ENCODE peak calls at places on chromosome 17, in six cellular contexts. D, S, N, A, X and I are unnamed samples. For H3K36me3, the result is how much of the 10 kb centered on the place peaks cover.

GRCh38 chr17:31858647-31859486 is at the start of gene COPRS:
- DNase-seq in D (peak), S (peak), N (peak), A (peak), X (peak), I (peak)

GRCh38 chr17:64183815-64184397 is 54.0 kb upstream of the ERN1 start:
- DNase-seq in D (peak), S (no peak), N (no peak), A (no peak), X (no peak), I (no peak)

GRCh38 chr17:7579001-7579838 is at the start of gene CD68:
- DNase-seq in D (peak), S (peak), N (no peak), A (peak), X (no peak), I (peak)

GRCh38 chr17:27460196-27460725 is 4.0 kb downstream of the KSR1 start:
- DNase-seq in D (no peak), S (no peak), N (no peak), A (no peak), X (no peak), I (no peak)

GRCh38 chr17:44354582-44355309 is 8.9 kb downstream of the FAM171A2 start:
- DNase-seq in D (peak), S (peak), N (peak), A (no peak), X (no peak), I (no peak)

GRCh38 chr17:67415291-67415690 is 38.2 kb downstream of the PITPNC1 start:
- DNase-seq in D (no peak), S (no peak), N (no peak), A (no peak), X (peak), I (no peak)

GRCh38 chr17:55577687-55578086 is 66.4 kb upstream of the SMIM36 start:
- DNase-seq in D (no peak), S (peak), N (no peak), A (no peak), X (no peak), I (no peak)

GRCh38 chr17:43703630-43704029 is 41.9 kb upstream of the MEOX1 start:
- DNase-seq in D (no peak), S (no peak), N (no peak), A (no peak), X (no peak), I (no peak)

GRCh38 chr17:31254654-31255053 is 42.4 kb downstream of the OMG start:
- DNase-seq in D (no peak), S (no peak), N (no peak), A (no peak), X (no peak), I (no peak)

GRCh38 chr17:2688351-2689342 is 22.9 kb downstream of the CLUH start:
- DNase-seq in D (no peak), S (peak), N (no peak), A (no peak), X (no peak), I (no peak)

GRCh38 chr17:82863941-82864720 is 24.3 kb upstream of the ZNF750 start:
- DNase-seq in D (peak), S (no peak), N (no peak), A (peak), X (no peak), I (peak)

GRCh38 chr17:41009301-41009760 is 403 bp upstream of the KRTAP3-1 start:
- DNase-seq in D (no peak), S (no peak), N (peak), A (no peak), X (no peak), I (no peak)

GRCh38 chr17:43517615-43518386 is 28.3 kb downstream of the ETV4 start:
- DNase-seq in D (peak), S (no peak), N (no peak), A (no peak), X (no peak), I (peak)

GRCh38 chr17:49715221-49715620 is 7.5 kb upstream of the SLC35B1 start:
- DNase-seq in D (no peak), S (no peak), N (no peak), A (no peak), X (no peak), I (no peak)

GRCh38 chr17:46986401-46986800 is 7.3 kb upstream of the RPRML start:
- DNase-seq in D (no peak), S (no peak), N (no peak), A (no peak), X (no peak), I (no peak)

GRCh38 chr17:72162569-72162968 is 41.7 kb downstream of the SOX9 start:
- DNase-seq in D (no peak), S (no peak), N (no peak), A (no peak), X (no peak), I (no peak)

GRCh38 chr17:42866631-42867575 is 15.9 kb downstream of the AOC3 start:
- DNase-seq in D (no peak), S (no peak), N (no peak), A (no peak), X (no peak), I (no peak)

GRCh38 chr17:71632328-71632727 is 488.5 kb upstream of the SOX9 start:
- DNase-seq in D (peak), S (no peak), N (no peak), A (no peak), X (no peak), I (no peak)

GRCh38 chr17:42538482-42538881 is 2.4 kb downstream of the NAGLU start:
- DNase-seq in D (no peak), S (no peak), N (no peak), A (no peak), X (no peak), I (no peak)

GRCh38 chr17:43871947-43872690 is 25.1 kb downstream of the CD300LG start:
- DNase-seq in D (no peak), S (no peak), N (no peak), A (peak), X (no peak), I (no peak)

GRCh38 chr17:76493505-76494167 is 7.6 kb downstream of the RHBDF2 start:
- DNase-seq in D (no peak), S (no peak), N (no peak), A (peak), X (no peak), I (no peak)

GRCh38 chr17:36463916-36464764 is 22.3 kb upstream of the ZNHIT3 start:
- DNase-seq in D (peak), S (peak), N (peak), A (peak), X (peak), I (peak)

GRCh38 chr17:18981642-18982424 is 22.7 kb downstream of the FAM83G start:
- DNase-seq in D (peak), S (no peak), N (peak), A (peak), X (peak), I (peak)

GRCh38 chr17:41367426-41368075 is 2.1 kb downstream of the KRT33B start:
- DNase-seq in D (peak), S (no peak), N (no peak), A (no peak), X (no peak), I (peak)

GRCh38 chr17:46129302-46129701 is 63.9 kb downstream of the KANSL1 start:
- DNase-seq in D (no peak), S (no peak), N (no peak), A (no peak), X (no peak), I (no peak)

GRCh38 chr17:66347661-66348604 is 45.5 kb downstream of the PRKCA start:
- DNase-seq in D (peak), S (no peak), N (no peak), A (no peak), X (no peak), I (peak)

GRCh38 chr17:38352245-38353083 is 820 bp downstream of the SOCS7 start:
- DNase-seq in D (peak), S (peak), N (peak), A (peak), X (no peak), I (peak)

GRCh38 chr17:2955931-2956582 is 107.3 kb downstream of the OR1D5 start:
- DNase-seq in D (no peak), S (no peak), N (no peak), A (peak), X (no peak), I (no peak)

GRCh38 chr17:36182176-36183000 is 6.0 kb upstream of the TBC1D3B start:
- DNase-seq in D (peak), S (no peak), N (peak), A (no peak), X (peak), I (no peak)

GRCh38 chr17:42276359-42276608 is at the start of gene STAT5B:
- DNase-seq in D (peak), S (peak), N (peak), A (peak), X (peak), I (peak)

GRCh38 chr17:4548061-4548461 is 7.1 kb downstream of the MYBBP1A start:
- DNase-seq in D (no peak), S (no peak), N (no peak), A (no peak), X (no peak), I (no peak)
- H3K36me3 ChIP-seq in D (under half), S (half or more), N (under half), A (half or more), X (under half), I (under half)

GRCh38 chr17:869567-870530 is 87.7 kb downstream of the MRM3 start:
- DNase-seq in D (peak), S (peak), N (no peak), A (peak), X (peak), I (no peak)
- H3K36me3 ChIP-seq in D (under half), S (under half), N (under half), A (under half), X (under half), I (under half)

DNA sequence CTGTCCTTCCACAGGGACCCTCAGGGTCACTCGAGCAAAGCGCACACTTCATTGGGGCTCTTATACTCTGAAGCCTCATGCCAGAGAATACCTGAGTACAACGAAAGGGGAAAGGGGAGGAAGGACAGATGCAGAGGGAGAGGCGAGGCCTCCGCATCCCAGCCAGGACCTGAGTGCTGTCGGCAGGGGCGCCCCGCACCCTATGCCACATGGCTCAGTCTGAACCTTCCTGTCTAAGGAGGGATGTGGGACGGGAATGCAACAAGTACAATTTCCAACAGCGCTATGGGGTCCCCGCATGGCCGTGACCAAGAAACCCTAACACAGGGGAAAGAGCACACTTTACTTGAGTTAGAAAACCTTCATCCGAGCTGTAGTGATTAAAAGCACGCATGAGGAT is 39.8 kb upstream of the FAAP100 start:
- DNase-seq in D (no peak), S (no peak), N (no peak), A (no peak), X (no peak), I (no peak)
- H3K36me3 ChIP-seq in D (half or more), S (half or more), N (under half), A (half or more), X (under half), I (half or more)

DNA sequence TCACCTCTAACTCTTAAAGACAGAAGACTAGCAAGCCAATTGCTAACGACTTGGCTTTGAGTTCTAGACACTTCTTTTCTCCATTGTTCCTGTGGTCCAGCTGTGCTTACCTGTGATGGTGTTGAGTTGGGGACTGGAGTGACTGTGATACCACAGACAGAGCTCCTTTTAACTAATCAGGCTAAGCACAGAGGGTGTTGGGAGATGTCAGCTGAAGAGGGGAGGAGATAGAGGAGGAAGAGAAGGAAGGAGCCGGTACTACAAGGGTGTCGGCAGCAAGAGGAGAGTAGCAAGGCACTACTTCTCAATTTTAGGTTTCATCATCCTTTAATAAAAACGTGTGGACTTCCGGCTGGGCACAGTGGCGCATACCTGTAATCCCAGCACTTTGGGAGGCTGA is 5.1 kb upstream of the MYO1D start:
- DNase-seq in D (no peak), S (no peak), N (no peak), A (no peak), X (no peak), I (no peak)
- H3K36me3 ChIP-seq in D (under half), S (under half), N (under half), A (under half), X (under half), I (under half)

DNA sequence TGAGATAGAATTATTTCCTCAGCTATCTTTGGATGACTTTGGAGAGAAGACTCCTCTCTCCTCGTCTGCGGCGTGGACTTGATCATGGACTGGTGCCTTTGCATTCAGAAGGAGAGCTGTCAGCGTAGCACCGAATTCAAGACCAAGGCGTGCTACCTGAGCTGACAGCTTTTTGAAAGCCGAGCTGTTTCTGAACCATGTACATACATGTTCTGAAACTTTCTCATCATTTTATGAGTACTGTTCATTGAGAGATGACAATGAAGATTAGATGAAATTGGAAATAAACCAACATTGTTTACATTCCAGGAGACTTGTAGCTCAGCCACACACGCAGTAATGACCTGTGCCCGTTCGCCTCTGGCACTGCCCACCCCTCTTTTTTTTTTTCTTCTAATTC is 21.5 kb upstream of the ENDOV start:
- DNase-seq in D (no peak), S (no peak), N (no peak), A (no peak), X (peak), I (no peak)
- H3K36me3 ChIP-seq in D (under half), S (half or more), N (under half), A (half or more), X (under half), I (half or more)

GRCh38 chr17:288802-289356 is 63.7 kb downstream of the RPH3AL start:
- DNase-seq in D (no peak), S (no peak), N (no peak), A (no peak), X (no peak), I (no peak)
- H3K36me3 ChIP-seq in D (under half), S (under half), N (under half), A (under half), X (under half), I (under half)

GRCh38 chr17:17790673-17791464 is 45.9 kb downstream of the SREBF1 start:
- DNase-seq in D (no peak), S (no peak), N (no peak), A (no peak), X (no peak), I (no peak)

GRCh38 chr17:17794382-17794781 is 42.4 kb downstream of the SREBF1 start:
- DNase-seq in D (no peak), S (no peak), N (no peak), A (no peak), X (no peak), I (no peak)

GRCh38 chr17:17793378-17794214 is 43.2 kb downstream of the SREBF1 start:
- DNase-seq in D (no peak), S (peak), N (no peak), A (no peak), X (no peak), I (no peak)

GRCh38 chr17:17792143-17792550 is 44.6 kb downstream of the SREBF1 start:
- DNase-seq in D (no peak), S (no peak), N (no peak), A (no peak), X (no peak), I (no peak)

GRCh38 chr17:17792551-17793377 is 44.0 kb downstream of the SREBF1 start:
- DNase-seq in D (peak), S (no peak), N (peak), A (peak), X (no peak), I (no peak)
- H3K36me3 ChIP-seq in D (under half), S (under half), N (under half), A (under half), X (under half), I (under half)

GRCh38 chr17:11557727-11558452 is 40.4 kb upstream of the DNAH9 start:
- DNase-seq in D (no peak), S (no peak), N (no peak), A (no peak), X (no peak), I (no peak)
- H3K36me3 ChIP-seq in D (under half), S (under half), N (under half), A (under half), X (under half), I (under half)

GRCh38 chr17:16129844-16130243 is 85.5 kb downstream of the NCOR1 start:
- DNase-seq in D (no peak), S (no peak), N (no peak), A (no peak), X (no peak), I (no peak)
- H3K36me3 ChIP-seq in D (under half), S (half or more), N (under half), A (half or more), X (under half), I (under half)